ENCODE peak calls at places on chromosomes 4 and X, in five cellular contexts. P, Z, I, X and F are unnamed samples.

GRCh38 chr4:111228396-111228795 is 605.5 kb upstream of the PITX2 start:
- DNase-seq in I (no peak), P (no peak), Z (no peak), X (no peak), F (no peak)

GRCh38 chrX:78708171-78708570 is 39.3 kb upstream of the LPAR4 start:
- DNase-seq in X (no peak), Z (no peak), I (peak), P (no peak), F (no peak)

GRCh38 chrX:19886888-19887531 is 390 bp downstream of the SH3KBP1 start:
- DNase-seq in I (peak), X (peak), P (peak), Z (no peak), F (peak)

GRCh38 chrX:56281789-56282188 is 49.6 kb downstream of the KLF8 start:
- DNase-seq in P (no peak), I (peak), X (no peak), Z (peak), F (peak)

GRCh38 chr4:1558205-1558604 is 125.9 kb downstream of the FAM53A start:
- DNase-seq in X (no peak), I (no peak), Z (no peak), P (no peak), F (no peak)

GRCh38 chr4:114180481-114180880 is 201.0 kb upstream of the ARSJ start:
- DNase-seq in Z (peak), P (peak), I (peak), X (no peak), F (peak)

GRCh38 chrX:31130457-31131215 is 58.8 kb upstream of the FTHL17 start:
- DNase-seq in P (no peak), I (no peak), X (no peak), Z (no peak), F (no peak)

GRCh38 chr4:102299708-102300107 is 45.6 kb downstream of the SLC39A8 start:
- DNase-seq in X (no peak), Z (peak), P (no peak), I (peak), F (peak)

GRCh38 chr4:150251752-150252190 is 173.5 kb downstream of the DCLK2 start:
- DNase-seq in X (no peak), Z (no peak), I (no peak), P (peak), F (no peak)

GRCh38 chr4:144531841-144532240 is 114.1 kb upstream of the HHIP start:
- DNase-seq in I (no peak), P (no peak), X (no peak), Z (no peak), F (no peak)

GRCh38 chr4:138290803-138291202 is 48.7 kb upstream of the SLC7A11 start:
- DNase-seq in Z (no peak), I (no peak), X (no peak), P (no peak), F (no peak)

GRCh38 chr4:75542824-75543223 is 13.0 kb upstream of the ODAPH start:
- DNase-seq in I (peak), X (no peak), P (no peak), Z (no peak), F (no peak)

GRCh38 chr4:71389149-71389840 is 50.5 kb downstream of the SLC4A4 start:
- DNase-seq in P (no peak), Z (no peak), I (peak), X (peak), F (no peak)

GRCh38 chrX:110000000-110000399 is 2.9 kb upstream of the TMEM164 start:
- DNase-seq in Z (no peak), P (no peak), X (no peak), I (no peak), F (no peak)

GRCh38 chrX:13088155-13088485 is 43.7 kb upstream of the FAM9C start:
- DNase-seq in Z (peak), X (no peak), I (no peak), P (no peak), F (peak)

GRCh38 chrX:147912093-147912801 is 528 bp downstream of the FMR1 start:
- DNase-seq in P (peak), X (peak), Z (peak), I (peak), F (peak)

GRCh38 chrX:44447214-44447613 is 95.4 kb downstream of the FUNDC1 start:
- DNase-seq in P (no peak), Z (no peak), I (no peak), X (no peak), F (no peak)

GRCh38 chr4:5465956-5466355 is 242.4 kb downstream of the EVC2 start:
- DNase-seq in I (no peak), P (no peak), Z (no peak), X (no peak), F (no peak)

GRCh38 chrX:10629905-10630304 is 9.5 kb upstream of the MID1 start:
- DNase-seq in X (no peak), P (no peak), Z (no peak), I (no peak), F (no peak)

GRCh38 chr4:17787315-17787714 is 5.9 kb upstream of the FAM184B start:
- DNase-seq in Z (no peak), I (peak), X (no peak), P (no peak), F (no peak)

GRCh38 chr4:26204911-26205368 is 115.9 kb upstream of the RBPJ start:
- DNase-seq in P (no peak), I (no peak), X (peak), Z (no peak), F (no peak)

GRCh38 chr4:125313497-125313896 is 1.3 kb upstream of the FAT4 start:
- DNase-seq in I (peak), Z (peak), X (no peak), P (no peak), F (no peak)

GRCh38 chr4:79611026-79611425 is 203.0 kb upstream of the GK2 start:
- DNase-seq in P (no peak), I (no peak), Z (no peak), X (no peak), F (no peak)

GRCh38 chr4:113908829-113909228 is 70.6 kb downstream of the ARSJ start:
- DNase-seq in I (peak), Z (peak), X (no peak), P (no peak), F (peak)

GRCh38 chr4:138899999-138900398 is 115.6 kb upstream of the NOCT start:
- DNase-seq in Z (no peak), X (no peak), P (no peak), I (no peak), F (no peak)

GRCh38 chr4:176320976-176321361 is 1.2 kb downstream of the SPCS3 start:
- DNase-seq in Z (no peak), I (no peak), X (no peak), P (no peak), F (no peak)

GRCh38 chrX:37818031-37818430 is 29.3 kb downstream of the DYNLT3 start:
- DNase-seq in Z (peak), P (no peak), X (no peak), I (no peak), F (no peak)

GRCh38 chrX:37817579-37817978 is 29.8 kb downstream of the DYNLT3 start:
- DNase-seq in P (no peak), I (no peak), Z (peak), X (no peak), F (no peak)

GRCh38 chrX:37815366-37815765 is 32.0 kb downstream of the DYNLT3 start:
- DNase-seq in Z (peak), I (no peak), P (no peak), X (no peak), F (no peak)

GRCh38 chrX:37816766-37817165 is 30.6 kb downstream of the DYNLT3 start:
- DNase-seq in X (no peak), Z (no peak), I (no peak), P (no peak), F (no peak)

DNA sequence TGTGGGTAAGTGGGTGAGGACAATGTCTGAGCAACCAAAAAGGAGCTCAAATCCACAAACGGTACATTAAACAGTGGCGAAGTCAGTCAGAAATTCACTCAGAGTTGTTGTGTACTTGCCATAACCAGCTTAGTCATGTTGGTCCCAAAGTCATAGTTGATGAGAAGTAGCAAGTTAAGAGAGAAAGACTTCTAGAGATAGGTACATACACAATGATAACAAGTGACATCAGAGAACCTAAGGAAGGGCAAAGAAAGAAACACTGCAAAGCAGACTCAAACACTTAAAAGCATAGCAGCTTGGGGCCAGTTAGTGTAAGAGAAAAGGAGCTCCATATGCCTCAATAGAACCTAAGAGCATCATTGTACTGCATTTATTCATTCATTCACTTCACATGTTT is 30.2 kb downstream of the DYNLT3 start:
- DNase-seq in Z (peak), X (no peak), I (no peak), P (no peak), F (no peak)
- H3K27ac ChIP-seq in Z (peak), X (no peak), I (no peak), P (no peak), F (no peak)

GRCh38 chr4:83334425-83335241 is at the start of gene HPSE:
- DNase-seq in Z (peak), I (peak), P (peak), X (peak), F (peak)
- H3K27ac ChIP-seq in Z (no peak), I (no peak), P (no peak), X (no peak), F (peak)

DNA sequence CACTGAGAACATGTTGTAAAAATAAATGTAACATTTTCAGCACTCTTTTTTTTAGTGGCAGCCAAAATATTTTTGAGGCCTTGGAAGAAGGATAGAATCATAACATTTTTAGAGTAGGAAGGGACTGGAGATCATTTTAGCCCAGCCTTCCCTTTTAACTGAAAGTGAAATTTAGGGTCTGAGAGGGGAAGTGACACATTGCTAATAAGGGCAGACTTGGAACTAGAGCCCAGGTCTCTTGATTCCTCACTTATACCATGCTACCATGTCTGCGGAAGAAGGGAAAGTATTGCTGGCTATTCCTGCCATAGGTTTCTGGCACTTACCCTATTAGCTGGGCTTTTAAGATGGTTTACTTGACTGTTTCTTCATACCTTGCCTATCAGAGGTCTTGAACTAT is 4.8 kb downstream of the WDR44 start:
- DNase-seq in I (no peak), Z (no peak), X (no peak), P (no peak), F (no peak)
- H3K27ac ChIP-seq in I (no peak), Z (no peak), X (no peak), P (no peak), F (no peak)

GRCh38 chrX:136206916-136207315 is 44.3 kb downstream of the MAP7D3 start:
- DNase-seq in Z (no peak), I (no peak), P (no peak), X (no peak), F (no peak)
- H3K27ac ChIP-seq in Z (no peak), I (no peak), P (no peak), X (no peak), F (no peak)

GRCh38 chr4:160375746-160376452 is 1273.0 kb downstream of the RAPGEF2 start:
- DNase-seq in X (no peak), I (peak), P (no peak), Z (no peak), F (no peak)
- H3K27ac ChIP-seq in X (no peak), I (no peak), P (no peak), Z (no peak), F (no peak)

DNA sequence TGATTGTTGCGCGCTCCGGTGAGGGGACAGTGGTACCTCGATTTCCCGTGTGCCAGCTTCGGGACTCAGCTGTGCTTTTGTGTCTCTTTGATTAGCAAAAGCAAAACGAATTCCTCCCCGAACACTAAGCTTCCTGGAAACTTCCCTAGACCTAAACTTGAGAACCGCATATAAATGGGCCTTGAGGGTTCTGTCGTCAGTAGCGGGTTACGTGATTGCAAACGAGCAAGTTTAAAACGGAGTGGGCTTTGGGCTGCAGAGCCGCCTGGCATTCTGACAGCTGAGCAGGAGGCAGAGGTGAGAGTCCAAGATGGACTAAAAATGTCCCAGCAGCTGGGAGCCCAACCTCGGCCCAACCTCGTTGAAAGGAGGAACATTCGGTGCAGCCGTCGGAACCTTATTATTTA is 1.2 kb upstream of the TAPT1 start:
- DNase-seq in P (peak), X (peak), I (peak), Z (peak), F (no peak)
- H3K27ac ChIP-seq in P (peak), X (peak), I (peak), Z (peak), F (peak)

DNA sequence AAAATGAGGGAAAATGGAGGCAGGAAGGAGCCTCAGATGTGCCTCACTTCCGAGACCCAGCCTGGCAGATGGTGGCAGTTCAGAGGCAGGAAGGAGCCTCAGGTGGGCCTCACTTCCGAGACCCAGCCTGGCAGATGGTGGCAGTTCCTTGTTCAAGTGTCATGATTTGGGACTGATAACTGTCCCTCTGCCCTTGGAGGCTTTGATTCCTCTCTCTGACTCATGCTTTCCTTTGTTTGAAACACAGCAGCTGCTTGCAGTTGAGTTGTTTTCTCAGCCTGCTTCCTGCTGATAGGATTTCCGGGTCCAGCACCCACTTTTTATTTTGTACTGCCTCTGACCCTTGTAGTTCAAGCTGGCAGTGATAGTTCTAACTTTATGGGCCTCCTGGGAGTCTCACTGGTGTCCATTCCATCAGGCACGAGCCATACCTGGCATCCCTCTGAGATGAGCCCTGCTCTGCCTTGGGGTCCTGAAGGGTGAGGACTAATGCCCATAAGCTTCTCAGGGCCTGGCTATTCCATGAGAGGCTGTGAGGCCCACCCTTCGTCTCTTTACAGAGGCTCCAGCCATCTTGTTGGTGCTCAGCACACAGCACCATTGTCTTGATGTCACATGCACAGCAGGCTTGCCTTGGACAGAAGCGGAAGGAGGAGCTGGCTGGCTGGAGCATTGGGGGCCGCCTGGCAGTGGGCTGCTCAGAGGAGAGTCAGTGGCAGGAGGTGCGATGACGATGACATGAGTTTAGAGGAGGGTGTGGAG is 13.0 kb downstream of the RGS12 start:
- DNase-seq in X (no peak), Z (peak), I (no peak), P (peak), F (no peak)
- H3K27ac ChIP-seq in X (no peak), Z (peak), I (no peak), P (no peak), F (no peak)

GRCh38 chrX:9340619-9341304 is 124.1 kb upstream of the TBL1X start:
- DNase-seq in I (peak), Z (peak), P (no peak), X (peak), F (peak)

GRCh38 chrX:9338986-9339385 is 125.9 kb upstream of the TBL1X start:
- DNase-seq in I (peak), Z (no peak), X (no peak), P (no peak), F (no peak)

GRCh38 chrX:9342581-9343051 is 122.2 kb upstream of the TBL1X start:
- DNase-seq in P (peak), Z (no peak), X (peak), I (peak), F (peak)

GRCh38 chrX:9341305-9342201 is 123.3 kb upstream of the TBL1X start:
- DNase-seq in P (peak), X (peak), Z (peak), I (peak), F (peak)

GRCh38 chrX:9339603-9340569 is 125.0 kb upstream of the TBL1X start:
- DNase-seq in P (peak), I (no peak), Z (no peak), X (peak), F (peak)
- H3K27ac ChIP-seq in P (no peak), I (no peak), Z (no peak), X (no peak), F (peak)

GRCh38 chr4:7805533-7806079 is 134.1 kb downstream of the AFAP1 start:
- DNase-seq in X (no peak), Z (no peak), P (peak), I (peak), F (no peak)

GRCh38 chr4:7803992-7804758 is 135.5 kb downstream of the AFAP1 start:
- DNase-seq in I (peak), X (peak), Z (peak), P (peak), F (peak)

GRCh38 chr4:7803371-7803770 is 136.3 kb downstream of the AFAP1 start:
- DNase-seq in X (no peak), I (no peak), P (no peak), Z (no peak), F (no peak)

GRCh38 chr4:7806080-7806630 is 133.5 kb downstream of the AFAP1 start:
- DNase-seq in X (peak), P (peak), I (no peak), Z (no peak), F (no peak)

DNA sequence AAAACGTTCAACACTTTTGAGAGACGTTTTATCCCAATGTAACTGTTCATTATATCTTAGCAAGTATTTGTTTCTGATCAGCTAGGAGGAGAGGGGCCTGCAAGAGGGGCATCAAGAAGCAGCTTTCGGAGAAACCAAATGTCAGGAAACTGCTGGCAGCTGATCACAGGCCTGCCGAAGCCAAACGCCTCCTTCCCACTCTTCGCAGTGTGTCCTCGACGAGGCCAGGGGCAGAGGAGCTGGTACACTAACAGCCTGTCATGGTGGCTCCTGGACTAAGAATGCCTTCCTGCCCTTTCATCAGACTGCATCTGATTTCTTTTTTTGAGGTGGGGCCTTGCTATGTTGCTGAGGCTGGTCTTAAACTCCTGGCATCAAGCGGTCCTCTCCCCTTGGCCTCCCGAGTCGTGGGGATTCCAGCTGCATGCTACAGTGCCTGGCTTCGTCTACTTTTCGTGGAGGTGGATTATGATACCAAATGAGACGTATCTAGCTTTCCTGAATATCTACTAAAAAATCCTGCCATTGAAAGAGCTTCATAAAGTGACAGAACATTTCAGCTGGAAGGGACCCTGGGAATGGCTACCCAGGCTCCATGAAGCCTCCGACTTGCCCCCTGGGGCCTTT is 134.8 kb downstream of the AFAP1 start:
- DNase-seq in Z (no peak), P (no peak), X (no peak), I (no peak), F (no peak)
- H3K27ac ChIP-seq in Z (no peak), P (peak), X (no peak), I (no peak), F (no peak)